ENCODE peak calls at places on chromosomes 12 and 14, in four cellular contexts. F, Y, T and I are unnamed samples. For H3K9me3, the result is how much of the 10 kb centered on the place peaks cover.

GRCh38 chr12:87779858-87780498 is 249.2 kb downstream of the C12orf50 start:
- DNase-seq in T (no peak), F (no peak), Y (no peak), I (peak)

GRCh38 chr12:107774349-107775029 is at the start of gene ASCL4:
- DNase-seq in T (no peak), Y (no peak), F (no peak), I (no peak)

GRCh38 chr12:124700810-124701594 is 133.6 kb upstream of the NCOR2 start:
- DNase-seq in T (no peak), Y (no peak), F (no peak), I (no peak)

GRCh38 chr14:94680498-94681288 is 68.5 kb downstream of the SERPINA3 start:
- DNase-seq in T (no peak), Y (peak), F (no peak), I (no peak)

GRCh38 chr12:46787496-46788055 is 38.2 kb downstream of the SLC38A4 start:
- DNase-seq in Y (no peak), F (no peak), T (no peak), I (no peak)

GRCh38 chr12:68069276-68069675 is 80.0 kb downstream of the IFNG-AS1 start:
- DNase-seq in T (no peak), F (no peak), Y (no peak), I (no peak)

GRCh38 chr12:113477171-113477841 is 5.6 kb upstream of the LHX5 start:
- DNase-seq in T (peak), F (no peak), Y (no peak), I (no peak)

GRCh38 chr14:35687335-35687939 is 121.7 kb downstream of the RALGAPA1 start:
- DNase-seq in T (no peak), Y (peak), F (peak), I (peak)

GRCh38 chr12:127501916-127502315 is 765.1 kb upstream of the TMEM132C start:
- DNase-seq in F (no peak), Y (no peak), T (no peak), I (no peak)

GRCh38 chr12:3319723-3320492 is 171.1 kb upstream of the PRMT8 start:
- DNase-seq in Y (peak), T (no peak), F (no peak), I (peak)

GRCh38 chr14:52954346-52955214 is 3.7 kb upstream of the FERMT2 start:
- DNase-seq in F (no peak), T (no peak), Y (no peak), I (no peak)

GRCh38 chr12:70756118-70756517 is 118.9 kb upstream of the PTPRB start:
- DNase-seq in Y (no peak), T (no peak), F (no peak), I (no peak)

GRCh38 chr12:17015501-17015900 is 409.5 kb upstream of the LMO3 start:
- DNase-seq in T (no peak), Y (no peak), F (no peak), I (no peak)

GRCh38 chr12:85575115-85576096 is 260.8 kb downstream of the RASSF9 start:
- DNase-seq in Y (peak), F (peak), T (peak), I (peak)

GRCh38 chr14:71721791-71722190 is 210.4 kb upstream of the RGS6 start:
- DNase-seq in F (no peak), Y (no peak), T (no peak), I (no peak)

GRCh38 chr14:38350102-38350501 is 94.2 kb upstream of the CLEC14A start:
- DNase-seq in F (no peak), T (no peak), Y (no peak), I (no peak)

GRCh38 chr12:11707535-11707934 is 58.1 kb downstream of the ETV6 start:
- DNase-seq in F (no peak), Y (no peak), T (no peak), I (no peak)

GRCh38 chr14:91108941-91109611 is 4.8 kb upstream of the DGLUCY start:
- DNase-seq in T (no peak), F (no peak), Y (no peak), I (no peak)

GRCh38 chr14:70245026-70245425 is 56.3 kb upstream of the SLC8A3 start:
- DNase-seq in Y (no peak), F (no peak), T (no peak), I (no peak)

GRCh38 chr14:49417790-49418189 is 168.4 kb downstream of the RPS29 start:
- DNase-seq in Y (no peak), F (no peak), T (no peak), I (no peak)

GRCh38 chr12:55720894-55721444 is 776 bp downstream of the RDH5 start:
- DNase-seq in F (peak), Y (peak), T (no peak), I (peak)

GRCh38 chr12:128644664-128645296 is 179.0 kb downstream of the SLC15A4 start:
- DNase-seq in Y (peak), F (no peak), T (peak), I (peak)

GRCh38 chr14:101851183-101851582 is 89.7 kb downstream of the PPP2R5C start:
- DNase-seq in T (no peak), Y (no peak), F (no peak), I (no peak)

GRCh38 chr14:34874386-34875030 is 652 bp downstream of the BAZ1A start:
- DNase-seq in Y (peak), T (peak), F (no peak), I (peak)

DNA sequence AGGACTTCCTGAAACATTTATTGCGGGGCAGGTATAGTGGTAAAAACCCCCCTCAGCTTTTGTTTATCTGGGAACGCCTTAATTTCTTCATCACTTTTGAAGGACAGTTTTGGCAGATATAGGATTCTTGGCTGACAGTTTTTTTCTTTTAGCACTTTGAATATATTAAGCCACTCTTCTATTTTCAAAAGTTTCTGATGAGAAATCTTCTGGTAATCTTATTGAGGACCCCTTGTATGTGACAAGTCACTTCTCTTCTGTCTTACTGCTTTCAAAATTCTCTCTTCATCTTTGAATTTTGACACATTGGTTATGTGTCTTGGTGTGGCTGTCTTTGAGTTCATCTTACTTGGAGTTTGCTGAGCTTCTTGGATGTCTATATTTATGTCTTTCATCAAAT is 59.1 kb downstream of the ATP23 start:
- DNase-seq in Y (no peak), F (no peak), T (no peak), I (no peak)
- H3K9me3 ChIP-seq in Y (under half), F (under half), T (under half), I (under half)

GRCh38 chr12:32843528-32844095 is 53.0 kb downstream of the PKP2 start:
- DNase-seq in T (no peak), Y (no peak), F (no peak), I (no peak)
- H3K27ac ChIP-seq in T (peak), Y (no peak), F (no peak), I (no peak)

GRCh38 chr12:21337959-21338704 is 3.4 kb upstream of the SLCO1A2 start:
- DNase-seq in Y (no peak), F (no peak), T (no peak), I (no peak)
- TF ChIP-seq RAD21 in Y (no peak), F (no peak), T (no peak), I (no peak)

GRCh38 chr12:34348064-34348463 is 325.8 kb downstream of the ALG10 start:
- DNase-seq in Y (no peak), T (no peak), F (no peak), I (no peak)

GRCh38 chr12:34347367-34347766 is 325.1 kb downstream of the ALG10 start:
- DNase-seq in Y (peak), T (no peak), F (no peak), I (peak)

GRCh38 chr12:34350092-34351041 is 328.1 kb downstream of the ALG10 start:
- DNase-seq in F (no peak), Y (no peak), T (no peak), I (peak)

GRCh38 chr12:34348836-34349672 is 326.8 kb downstream of the ALG10 start:
- DNase-seq in Y (no peak), T (no peak), F (no peak), I (peak)

GRCh38 chr12:34349673-34349961 is 327.3 kb downstream of the ALG10 start:
- DNase-seq in F (no peak), T (no peak), Y (no peak), I (no peak)
- H3K9me3 ChIP-seq in F (under half), T (half or more), Y (under half), I (under half)

GRCh38 chr12:132179431-132180362 is 35.4 kb downstream of the NOC4L start:
- DNase-seq in Y (no peak), F (no peak), T (no peak), I (no peak)

GRCh38 chr12:132180648-132181546 is 36.6 kb downstream of the NOC4L start:
- DNase-seq in T (no peak), Y (no peak), F (no peak), I (no peak)

GRCh38 chr12:132181570-132182200 is 37.4 kb downstream of the NOC4L start:
- DNase-seq in T (no peak), F (no peak), Y (no peak), I (no peak)

GRCh38 chr12:132182711-132183365 is 38.6 kb downstream of the NOC4L start:
- DNase-seq in T (no peak), F (no peak), Y (no peak), I (no peak)

DNA sequence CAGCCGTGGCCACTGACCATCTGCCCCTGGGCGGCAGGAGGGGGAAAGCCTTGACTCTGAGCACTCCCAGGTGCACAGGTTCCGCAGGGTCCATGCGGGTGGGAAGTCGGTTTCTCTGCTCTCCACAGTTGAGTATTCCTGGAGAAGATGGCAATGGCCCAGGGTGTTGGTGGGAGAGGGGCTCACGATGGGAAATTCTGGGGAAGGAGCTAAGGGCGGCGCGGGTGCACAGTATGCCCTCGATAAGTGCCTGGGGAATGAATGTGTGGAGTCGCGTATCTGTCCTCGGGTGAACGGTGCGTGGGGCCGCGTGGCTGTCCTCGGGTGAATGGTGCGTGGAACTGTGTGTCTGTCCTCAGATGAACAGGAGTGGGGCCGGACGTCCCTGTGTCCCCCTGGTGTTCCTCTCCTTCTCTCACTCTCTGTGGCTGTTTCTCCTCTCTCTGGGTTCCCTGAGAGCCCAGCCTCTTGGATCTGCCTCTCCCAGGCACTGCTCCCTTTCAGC is 38.0 kb downstream of the NOC4L start:
- DNase-seq in T (no peak), Y (no peak), F (no peak), I (no peak)
- H3K27ac ChIP-seq in T (no peak), Y (no peak), F (no peak), I (no peak)